ENCODE peak calls at places on chromosomes 3 and 15, in nine cellular contexts. Z, D, U, P, V, R, J, O and K are unnamed samples.
A peak's percentile ranks its signal among the peaks of the same experiment; 100 is the strongest.

GRCh38 chr3:50316657-50317242 is 5.8 kb downstream of the HYAL2 start:
- DNase-seq in Z (no peak), D (peak; percentile 28), U (no peak), P (no peak), V (peak; percentile 50), R (no peak), J (no peak), O (peak; percentile 93), K (no peak)

GRCh38 chr15:85781099-85781498 is 13.6 kb downstream of the KLHL25 start:
- DNase-seq in Z (no peak), D (no peak), U (no peak), P (no peak), V (no peak), R (no peak), J (no peak), O (no peak), K (no peak)

GRCh38 chr3:160677459-160677901 is 520 bp downstream of the ARL14 start:
- DNase-seq in Z (no peak), D (peak; percentile 9), U (no peak), P (no peak), V (no peak), R (no peak), J (peak; percentile 51), O (no peak), K (no peak)

GRCh38 chr15:64779630-64780029 is 4.2 kb upstream of the RBPMS2 start:
- DNase-seq in Z (no peak), D (no peak), U (no peak), P (no peak), V (no peak), R (no peak), J (no peak), O (no peak), K (no peak)

GRCh38 chr15:94286581-94286980 is 55.2 kb downstream of the MCTP2 start:
- DNase-seq in Z (no peak), D (no peak), U (no peak), P (no peak), V (no peak), R (no peak), J (no peak), O (no peak), K (no peak)

GRCh38 chr15:60682615-60683014 is 203.7 kb upstream of the ICE2 start:
- DNase-seq in Z (no peak), D (no peak), U (no peak), P (no peak), V (no peak), R (peak; percentile 44), J (peak; percentile 20), O (no peak), K (no peak)

GRCh38 chr3:14457999-14458398 is 55.6 kb downstream of the SLC6A6 start:
- DNase-seq in Z (no peak), D (no peak), U (no peak), P (no peak), V (no peak), R (no peak), J (no peak), O (no peak), K (no peak)

GRCh38 chr3:10285307-10285706 is 7.4 kb downstream of the GHRL start:
- DNase-seq in Z (no peak), D (no peak), U (no peak), P (no peak), V (no peak), R (no peak), J (no peak), O (no peak), K (no peak)

GRCh38 chr15:60399931-60400330 is 2.1 kb upstream of the ANXA2 start:
- DNase-seq in Z (no peak), D (peak; percentile 84), U (no peak), P (no peak), V (no peak), R (no peak), J (no peak), O (no peak), K (no peak)

GRCh38 chr15:64681424-64682024 is 93.9 kb downstream of the RBPMS2 start:
- DNase-seq in Z (no peak), D (peak; percentile 65), U (peak; percentile 26), P (no peak), V (no peak), R (peak; percentile 74), J (peak; percentile 62), O (no peak), K (no peak)

GRCh38 chr15:29765898-29766537 is 56.2 kb downstream of the TJP1 start:
- DNase-seq in Z (no peak), D (no peak), U (peak; percentile 9), P (no peak), V (no peak), R (no peak), J (no peak), O (no peak), K (no peak)

GRCh38 chr3:172065967-172066762 is 26.8 kb downstream of the FNDC3B start:
- DNase-seq in Z (no peak), D (peak; percentile 68), U (no peak), P (no peak), V (no peak), R (no peak), J (peak; percentile 46), O (no peak), K (no peak)

GRCh38 chr3:139062915-139063314 is 18.2 kb upstream of the PRR23C start:
- DNase-seq in Z (no peak), D (no peak), U (no peak), P (no peak), V (no peak), R (no peak), J (no peak), O (no peak), K (no peak)

GRCh38 chr3:99483841-99484240 is 154.6 kb upstream of the COL8A1 start:
- DNase-seq in Z (no peak), D (no peak), U (no peak), P (no peak), V (no peak), R (no peak), J (no peak), O (no peak), K (no peak)

GRCh38 chr15:82031871-82032270 is 13.9 kb downstream of the MEX3B start:
- DNase-seq in Z (no peak), D (no peak), U (no peak), P (no peak), V (no peak), R (no peak), J (no peak), O (no peak), K (no peak)

GRCh38 chr15:66007663-66008262 is 138.5 kb downstream of the RAB11A start:
- DNase-seq in Z (no peak), D (no peak), U (no peak), P (no peak), V (no peak), R (no peak), J (no peak), O (no peak), K (no peak)

GRCh38 chr3:124121379-124122336 is 129.7 kb upstream of the ROPN1 start:
- DNase-seq in Z (no peak), D (no peak), U (no peak), P (no peak), V (no peak), R (no peak), J (no peak), O (no peak), K (no peak)

GRCh38 chr15:89167267-89168176 is 53.9 kb downstream of the RLBP1 start:
- DNase-seq in Z (peak; percentile 85), D (peak; percentile 65), U (no peak), P (peak; percentile 70), V (no peak), R (no peak), J (peak; percentile 69), O (no peak), K (peak; percentile 78)
- H3K27ac ChIP-seq in Z (peak overlapping the region; percentile 83), D (peak overlapping the region; percentile 17), U (no peak overlapping the region), P (peak overlapping the region; percentile 59), V (peak overlapping the region; percentile 31), R (no peak overlapping the region), J (peak overlapping the region; percentile 36), O (peak overlapping the region; percentile 33), K (peak overlapping the region; percentile 70)

DNA sequence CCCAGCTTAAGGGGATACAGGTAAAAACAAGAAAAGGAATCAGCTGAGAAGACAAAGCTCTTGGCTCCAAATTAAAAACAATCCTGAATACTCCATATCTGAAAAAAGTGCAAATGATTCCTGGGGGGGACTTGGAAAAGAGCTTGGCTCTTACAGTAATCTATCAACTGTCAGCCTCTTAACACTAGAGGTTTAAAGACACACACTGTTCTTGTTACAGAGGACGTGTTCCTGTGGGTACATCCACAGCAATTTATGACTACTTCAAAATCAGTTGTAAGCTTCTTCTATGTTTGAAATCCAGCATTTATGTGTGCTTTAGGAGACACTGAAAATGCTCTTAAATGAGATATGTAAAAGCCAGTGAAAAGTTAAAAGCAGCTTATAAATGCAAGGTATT is 408.3 kb upstream of the ADAMTS9 start:
- DNase-seq in Z (no peak), D (no peak), U (no peak), P (no peak), V (no peak), R (no peak), J (no peak), O (no peak), K (no peak)
- TF ChIP-seq CTCF in Z (no peak), D (no peak), U (no peak), P (no peak), V (no peak), R (no peak), J (no peak), O (no peak), K (no peak)

DNA sequence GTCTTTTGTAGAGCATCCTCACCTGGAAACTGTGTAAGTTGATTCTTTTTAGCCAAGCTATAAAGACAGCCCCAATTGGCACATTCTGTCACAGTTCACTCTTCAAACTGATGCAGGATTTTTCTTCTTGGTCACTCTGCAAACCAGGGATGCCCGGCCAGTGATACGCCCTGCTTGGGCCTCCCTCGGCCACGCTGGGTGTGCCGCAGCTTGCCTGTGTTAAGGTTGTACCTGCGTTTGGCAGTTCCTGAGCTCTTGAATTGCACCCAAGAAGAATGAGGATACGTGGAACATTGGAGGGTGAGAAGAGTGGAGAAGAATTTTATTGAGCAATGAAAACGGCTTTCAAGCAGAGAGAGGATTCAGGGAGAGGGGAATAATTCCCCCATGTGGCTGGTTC is 49.9 kb downstream of the PSMD6 start:
- DNase-seq in Z (no peak), D (no peak), U (no peak), P (no peak), V (no peak), R (no peak), J (peak; percentile 54), O (no peak), K (no peak)
- H3K27ac ChIP-seq in Z (no peak overlapping the region), D (no peak overlapping the region), U (no peak overlapping the region), P (no peak overlapping the region), V (no peak overlapping the region), R (no peak overlapping the region), J (peak overlapping the region; percentile 89), O (no peak overlapping the region), K (no peak overlapping the region)

DNA sequence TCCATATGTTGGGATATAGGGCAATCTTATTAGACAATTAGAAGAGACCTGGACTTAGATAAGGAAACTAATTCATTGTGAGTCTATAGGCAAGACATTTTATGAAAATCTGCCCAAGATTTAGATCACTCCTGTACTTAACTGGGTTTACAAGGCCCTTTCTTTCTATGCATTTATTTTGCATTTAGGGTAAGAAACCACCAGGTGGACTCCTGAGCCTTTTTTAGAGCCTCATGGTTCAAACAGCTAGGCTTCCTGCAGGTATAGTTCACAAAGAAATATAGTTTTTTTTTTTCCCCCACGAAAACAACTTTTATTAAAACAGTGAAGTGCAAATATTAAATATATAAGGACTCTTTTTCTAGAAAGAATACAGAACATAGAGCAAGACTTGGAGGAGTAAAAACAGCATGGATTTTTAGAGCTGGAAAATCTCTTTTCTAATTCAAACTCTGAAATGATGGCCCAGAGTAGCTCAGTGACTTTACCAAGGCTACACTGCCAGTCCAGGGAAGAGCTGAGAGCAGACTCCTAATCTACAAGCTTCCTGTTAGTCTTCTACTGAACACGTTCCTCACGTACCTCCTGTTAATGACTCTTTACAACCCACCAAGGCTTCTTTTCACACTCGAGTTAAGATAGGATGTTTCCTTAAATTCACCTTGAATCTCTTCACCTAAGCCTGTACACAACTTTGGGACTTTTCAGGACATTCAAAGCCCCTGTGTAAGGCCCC is 401.0 kb upstream of the ATP11B start:
- DNase-seq in Z (no peak), D (no peak), U (no peak), P (no peak), V (no peak), R (no peak), J (no peak), O (no peak), K (no peak)
- TF ChIP-seq CTCF in Z (no peak), D (no peak), U (no peak), P (no peak), V (no peak), R (no peak), J (no peak), O (no peak), K (no peak)